ENCODE peak calls at places on chromosomes 6 and 20, in four cellular contexts. O is cardiac muscle cell, R is RWPE2, L is body of pancreas. A is an unnamed sample.

GRCh38 chr6:47376930-47377329 is 67.2 kb upstream of the TNFRSF21 start:
- DNase-seq in O (no peak), R (no peak), L (no peak), A (no peak)

GRCh38 chr6:144285798-144286502 is 815 bp downstream of the UTRN start:
- DNase-seq in O (peak; percentile 57), R (peak; percentile 76), L (peak; percentile 76), A (peak; percentile 91)

GRCh38 chr20:16764560-16764959 is 16.4 kb downstream of the OTOR start:
- DNase-seq in O (no peak), R (no peak), L (no peak), A (no peak)

GRCh38 chr6:110543106-110543505 is 66.7 kb upstream of the SLC22A16 start:
- DNase-seq in O (no peak), R (peak; percentile 80), L (peak; percentile 26), A (no peak)

GRCh38 chr6:145051661-145052060 is 683.7 kb downstream of the EPM2A start:
- DNase-seq in O (no peak), R (no peak), L (no peak), A (no peak)

GRCh38 chr6:25601797-25602679 is 50.0 kb upstream of the SCGN start:
- DNase-seq in O (peak; percentile 80), R (no peak), L (no peak), A (no peak)

GRCh38 chr20:20369353-20370086 is 1.6 kb downstream of the INSM1 start:
- DNase-seq in O (no peak), R (no peak), L (peak; percentile 58), A (no peak)

GRCh38 chr6:100116409-100117194 is 122.6 kb upstream of the MCHR2 start:
- DNase-seq in O (peak; percentile 81), R (no peak), L (peak; percentile 59), A (no peak)

GRCh38 chr20:50438986-50439407 is 71.2 kb upstream of the PTPN1 start:
- DNase-seq in O (no peak), R (peak; percentile 100), L (no peak), A (no peak)

GRCh38 chr6:53168516-53169257 is 20.0 kb upstream of the GCM1 start:
- DNase-seq in O (peak; percentile 64), R (no peak), L (no peak), A (no peak)

GRCh38 chr6:13395272-13396237 is 67.2 kb upstream of the TBC1D7 start:
- DNase-seq in O (peak; percentile 96), R (peak; percentile 75), L (peak; percentile 90), A (peak; percentile 86)

GRCh38 chr6:73969982-73970960 is 274.3 kb downstream of the CD109 start:
- DNase-seq in O (peak; percentile 79), R (no peak), L (no peak), A (no peak)

GRCh38 chr6:156402227-156402626 is 375.0 kb upstream of the ARID1B start:
- DNase-seq in O (no peak), R (no peak), L (no peak), A (no peak)

GRCh38 chr6:106981901-106982300 is 7.4 kb upstream of the CD24 start:
- DNase-seq in O (no peak), R (no peak), L (no peak), A (no peak)

GRCh38 chr6:144481527-144481926 is 196.4 kb downstream of the UTRN start:
- DNase-seq in O (no peak), R (no peak), L (no peak), A (no peak)

GRCh38 chr20:64044484-64045247 is 4.8 kb downstream of the SOX18 start:
- DNase-seq in O (peak; percentile 55), R (no peak), L (no peak), A (no peak)

GRCh38 chr6:24995270-24995669 is 59.5 kb upstream of the RIPOR2 start:
- DNase-seq in O (no peak), R (no peak), L (no peak), A (no peak)

GRCh38 chr6:40352006-40352405 is 235.2 kb downstream of the LRFN2 start:
- DNase-seq in O (peak; percentile 23), R (no peak), L (no peak), A (no peak)

GRCh38 chr6:126944512-126944911 is 174.0 kb upstream of the RSPO3 start:
- DNase-seq in O (no peak), R (no peak), L (no peak), A (no peak)

GRCh38 chr6:72969666-72970065 is 255.6 kb downstream of the KHDC1L start:
- DNase-seq in O (no peak), R (no peak), L (no peak), A (no peak)

GRCh38 chr6:135600931-135601330 is 103.4 kb upstream of the AHI1 start:
- DNase-seq in O (no peak), R (no peak), L (no peak), A (no peak)

GRCh38 chr6:44269168-44269920 is 906 bp upstream of the TMEM151B start:
- DNase-seq in O (no peak), R (no peak), L (no peak), A (no peak)

GRCh38 chr20:50085481-50086365 is 27.2 kb downstream of the UBE2V1 start:
- DNase-seq in O (peak; percentile 76), R (peak; percentile 80), L (peak; percentile 28), A (peak; percentile 38)

GRCh38 chr6:1606533-1607235 is 3.0 kb upstream of the FOXC1 start:
- DNase-seq in O (no peak), R (no peak), L (peak; percentile 30), A (peak; percentile 42)

GRCh38 chr20:48302844-48303552 is 517.7 kb upstream of the SULF2 start:
- DNase-seq in O (no peak), R (no peak), L (no peak), A (no peak)

GRCh38 chr6:136753624-136754023 is 38.7 kb downstream of the MAP3K5 start:
- DNase-seq in O (no peak), R (no peak), L (no peak), A (no peak)

GRCh38 chr20:61704661-61705060 is 361.0 kb downstream of the TAF4 start:
- DNase-seq in O (no peak), R (no peak), L (no peak), A (no peak)

GRCh38 chr6:166365806-166366205 is 16.9 kb downstream of the MPC1 start:
- DNase-seq in O (no peak), R (no peak), L (no peak), A (no peak)

GRCh38 chr20:16469395-16469905 is 103.8 kb downstream of the KIF16B start:
- DNase-seq in O (no peak), R (no peak), L (no peak), A (no peak)

GRCh38 chr20:31710423-31711250 is 12.0 kb downstream of the BCL2L1 start:
- DNase-seq in O (no peak), R (peak; percentile 100), L (peak; percentile 61), A (no peak)

GRCh38 chr20:31707258-31707615 is 15.4 kb downstream of the BCL2L1 start:
- DNase-seq in O (no peak), R (peak; percentile 45), L (no peak), A (no peak)

GRCh38 chr20:31707994-31708744 is 14.5 kb downstream of the BCL2L1 start:
- DNase-seq in O (no peak), R (peak; percentile 83), L (peak; percentile 89), A (peak; percentile 54)

GRCh38 chr20:31709939-31710338 is 12.7 kb downstream of the BCL2L1 start:
- DNase-seq in O (no peak), R (no peak), L (no peak), A (no peak)

DNA sequence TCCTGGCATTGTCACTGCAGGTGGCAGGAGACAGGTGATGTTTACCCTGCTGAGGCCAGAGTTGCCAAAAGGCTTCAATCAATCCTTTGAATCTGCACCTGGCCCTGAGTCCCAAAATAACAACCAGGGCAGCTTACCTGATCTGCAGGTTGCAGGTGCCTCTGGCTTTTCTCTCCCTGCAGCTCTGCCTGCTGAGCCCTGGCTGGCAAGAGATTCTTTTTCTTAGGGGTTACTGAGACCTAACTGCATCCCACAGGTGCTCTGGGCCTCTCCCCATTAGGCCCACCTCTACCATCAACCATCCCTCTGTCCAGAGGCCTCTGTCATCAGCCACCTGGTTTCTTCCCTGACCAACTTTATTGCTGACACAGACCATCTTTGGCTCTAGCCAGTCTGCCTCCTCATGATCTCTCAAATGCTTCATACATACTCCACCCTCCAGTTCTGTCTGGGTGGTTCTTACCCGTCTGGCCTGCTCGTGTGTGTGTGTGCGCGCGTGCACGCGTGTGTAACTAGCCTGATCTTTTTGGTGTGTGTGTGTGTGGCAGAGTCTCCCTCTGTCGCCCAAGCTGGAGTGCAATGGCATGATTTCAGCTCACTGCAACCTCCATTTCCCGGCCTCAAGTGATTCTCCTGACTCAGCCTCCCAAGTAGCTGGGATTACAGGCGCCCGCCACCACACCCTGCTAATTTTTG is 13.7 kb downstream of the BCL2L1 start:
- DNase-seq in O (no peak), R (peak; percentile 56), L (peak; percentile 55), A (no peak)
- H3K4me1 ChIP-seq in O (peaks cover 18% of the 10 kb centered on the region), R (peaks cover 88% of the 10 kb centered on the region), L (peaks cover 100% of the 10 kb centered on the region), A (peaks cover 90% of the 10 kb centered on the region)

GRCh38 chr20:34370062-34370461 is 7.0 kb downstream of the ITCH start:
- DNase-seq in O (no peak), R (peak; percentile 31), L (no peak), A (no peak)

GRCh38 chr20:34375977-34376430 is 12.9 kb downstream of the ITCH start:
- DNase-seq in O (no peak), R (peak; percentile 42), L (no peak), A (no peak)

GRCh38 chr20:34369265-34369664 is 6.2 kb downstream of the ITCH start:
- DNase-seq in O (no peak), R (peak; percentile 69), L (no peak), A (no peak)

GRCh38 chr20:34377072-34377847 is 14.2 kb downstream of the ITCH start:
- DNase-seq in O (no peak), R (peak; percentile 53), L (no peak), A (no peak)

DNA sequence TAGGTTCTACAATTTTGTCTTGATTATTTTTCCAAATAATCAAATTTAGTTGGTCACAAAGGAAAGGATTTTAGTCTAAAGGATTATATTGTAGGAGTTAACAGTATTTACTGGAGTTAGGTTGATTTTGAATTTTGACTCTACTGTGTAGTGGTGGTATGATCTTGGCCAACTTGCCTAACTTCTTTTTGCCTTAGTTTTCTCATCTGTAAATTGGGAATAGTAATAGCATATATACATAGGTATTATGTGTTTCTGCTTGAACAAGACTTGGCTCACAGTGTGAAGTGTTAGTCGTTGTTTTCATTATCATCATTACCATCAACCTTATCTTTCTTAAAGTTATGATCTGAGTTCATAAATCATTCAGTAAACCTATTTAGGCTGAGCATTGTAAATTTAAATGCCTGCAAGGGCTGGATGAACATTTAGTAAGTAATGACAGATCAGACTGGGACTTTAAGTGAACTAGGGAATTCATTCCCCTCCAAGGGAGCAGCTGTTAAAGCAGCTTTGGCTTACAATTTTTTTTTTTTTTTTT is 11.2 kb downstream of the ITCH start:
- DNase-seq in O (no peak), R (no peak), L (no peak), A (no peak)
- TF ChIP-seq CTCF in O (no peak), R (no peak), L (no peak), A (no peak)

GRCh38 chr6:21773199-21773974 is 179.8 kb downstream of the SOX4 start:
- DNase-seq in O (no peak), R (no peak), L (no peak), A (no peak)
- H3K4me1 ChIP-seq in O (peaks cover 36% of the 10 kb centered on the region), R (peaks cover 12% of the 10 kb centered on the region), L (no peaks in the 10 kb centered on the region), A (no peaks in the 10 kb centered on the region)

GRCh38 chr6:7991992-7992815 is 72.0 kb downstream of the BLOC1S5 start:
- DNase-seq in O (peak; percentile 94), R (no peak), L (no peak), A (no peak)
- TF ChIP-seq CTCF in O (peak; percentile 65), R (peak; percentile 46), L (no peak), A (peak; percentile 47)